ENCODE peak calls at places on chromosome 4, in nine cellular contexts. Y is HS-5, U is BJ, B is AG10803, I is sciatic nerve, M is progenitor cell of endocrine pancreas, L is omental fat pad, W is GM04504, T is Peyer's patch. O is an unnamed sample.

GRCh38 chr4:109977854-109978501 is 65.3 kb downstream of the EGF start:
- DNase-seq in W (no peak), M (no peak), B (peak; percentile 58), U (no peak), T (no peak), I (no peak), L (no peak), Y (peak; percentile 26), O (no peak)

GRCh38 chr4:25088342-25088952 is 57.7 kb upstream of the LGI2 start:
- DNase-seq in B (peak; percentile 18), T (no peak), I (no peak), U (no peak), Y (no peak), L (no peak), W (no peak), M (no peak), O (no peak)

GRCh38 chr4:147581601-147582350 is 35.4 kb upstream of the TMEM184C start:
- DNase-seq in T (no peak), I (no peak), U (peak; percentile 51), B (peak; percentile 82), L (no peak), M (no peak), Y (no peak), W (no peak), O (no peak)

GRCh38 chr4:188778880-188779279 is 639.6 kb downstream of the TRIML1 start:
- DNase-seq in M (no peak), W (no peak), B (peak; percentile 37), I (no peak), L (no peak), U (no peak), T (no peak), Y (peak; percentile 33), O (no peak)

GRCh38 chr4:56857601-56858301 is 36.2 kb upstream of the SPINK2 start:
- DNase-seq in T (no peak), B (peak; percentile 65), U (no peak), W (no peak), I (no peak), Y (no peak), L (no peak), M (no peak), O (no peak)

GRCh38 chr4:95232358-95233156 is 316.2 kb downstream of the UNC5C start:
- DNase-seq in Y (no peak), B (no peak), M (no peak), T (no peak), L (no peak), I (no peak), W (no peak), U (no peak), O (no peak)

GRCh38 chr4:19832388-19832787 is 419.3 kb upstream of the SLIT2 start:
- DNase-seq in M (no peak), L (no peak), Y (peak; percentile 0), B (peak; percentile 11), U (no peak), I (no peak), W (no peak), T (no peak), O (no peak)

GRCh38 chr4:185782523-185782922 is 29.5 kb downstream of the SORBS2 start:
- DNase-seq in T (no peak), M (no peak), W (no peak), I (no peak), L (no peak), B (no peak), U (no peak), Y (no peak), O (no peak)

GRCh38 chr4:2416564-2417195 is 1.8 kb downstream of the ZFYVE28 start:
- DNase-seq in Y (no peak), U (no peak), I (no peak), B (peak; percentile 29), T (peak; percentile 73), W (no peak), L (no peak), M (no peak), O (peak; percentile 73)

GRCh38 chr4:3809028-3809427 is 42.8 kb downstream of the ADRA2C start:
- DNase-seq in W (no peak), L (no peak), Y (no peak), B (no peak), M (no peak), T (no peak), I (no peak), U (no peak), O (no peak)

GRCh38 chr4:2929469-2929868 is 33.7 kb downstream of the NOP14 start:
- DNase-seq in L (no peak), Y (no peak), T (peak; percentile 37), I (peak; percentile 53), W (no peak), M (no peak), B (no peak), U (no peak), O (peak; percentile 52)

GRCh38 chr4:164613761-164614277 is 140.1 kb upstream of the SMIM31 start:
- DNase-seq in M (no peak), W (no peak), B (no peak), L (no peak), T (no peak), I (no peak), Y (no peak), U (no peak), O (no peak)

GRCh38 chr4:172962564-172963353 is 205.9 kb upstream of the GALNT7 start:
- DNase-seq in U (peak; percentile 93), I (no peak), Y (no peak), M (no peak), L (no peak), B (peak; percentile 46), T (no peak), W (peak; percentile 35), O (peak; percentile 48)

GRCh38 chr4:24511371-24512063 is 72.8 kb downstream of the DHX15 start:
- DNase-seq in T (no peak), M (no peak), U (no peak), Y (no peak), I (no peak), B (peak; percentile 36), L (no peak), W (no peak), O (no peak)

GRCh38 chr4:123826896-123827295 is 430.3 kb downstream of the SPRY1 start:
- DNase-seq in I (no peak), L (no peak), T (no peak), U (no peak), M (no peak), Y (no peak), B (peak; percentile 61), W (no peak), O (no peak)

GRCh38 chr4:20954541-20954940 is 254.3 kb downstream of the PACRGL start:
- DNase-seq in M (no peak), U (no peak), L (no peak), B (no peak), W (no peak), T (no peak), Y (peak; percentile 16), I (no peak), O (no peak)

GRCh38 chr4:2792711-2793577 is at the start of gene SH3BP2:
- DNase-seq in L (peak; percentile 52), B (peak; percentile 66), M (peak; percentile 54), W (no peak), Y (peak; percentile 15), I (peak; percentile 91), T (peak; percentile 91), U (no peak), O (peak; percentile 91)

GRCh38 chr4:21986312-21986711 is 37.7 kb upstream of the KCNIP4 start:
- DNase-seq in M (no peak), T (no peak), U (no peak), W (no peak), L (no peak), Y (no peak), I (no peak), B (no peak), O (no peak)

GRCh38 chr4:26765515-26765914 is 95.1 kb upstream of the STIM2 start:
- DNase-seq in W (no peak), I (no peak), Y (no peak), T (no peak), U (no peak), L (no peak), B (no peak), M (no peak), O (no peak)

GRCh38 chr4:85445058-85445639 is 29.8 kb upstream of the ARHGAP24 start:
- DNase-seq in M (no peak), T (no peak), L (no peak), W (peak; percentile 3), Y (no peak), I (no peak), U (no peak), B (peak; percentile 85), O (no peak)

GRCh38 chr4:23923840-23924239 is 34.0 kb upstream of the PPARGC1A start:
- DNase-seq in Y (no peak), L (no peak), U (no peak), B (no peak), I (no peak), T (no peak), W (no peak), M (no peak), O (no peak)

GRCh38 chr4:150133605-150134004 is 55.4 kb downstream of the DCLK2 start:
- DNase-seq in I (no peak), L (no peak), B (no peak), Y (no peak), T (no peak), M (no peak), W (no peak), U (no peak), O (no peak)

GRCh38 chr4:119299221-119300071 is 22.5 kb downstream of the FABP2 start:
- DNase-seq in U (no peak), T (no peak), B (peak; percentile 22), I (no peak), L (no peak), M (no peak), W (no peak), Y (no peak), O (no peak)

GRCh38 chr4:8871417-8872401 is at the start of gene HMX1:
- DNase-seq in L (no peak), T (no peak), Y (no peak), M (peak; percentile 50), U (no peak), I (no peak), W (no peak), B (no peak), O (no peak)

GRCh38 chr4:175639346-175639745 is 172.7 kb downstream of the GPM6A start:
- DNase-seq in U (no peak), W (no peak), L (no peak), Y (no peak), M (no peak), B (no peak), T (no peak), I (no peak), O (no peak)

GRCh38 chr4:38948551-38948950 is 80.9 kb downstream of the FAM114A1 start:
- DNase-seq in Y (peak; percentile 70), U (peak; percentile 86), I (no peak), M (no peak), B (peak; percentile 96), L (no peak), W (peak; percentile 86), T (no peak), O (no peak)

GRCh38 chr4:100190643-100191600 is 654 bp upstream of the DDIT4L start:
- DNase-seq in T (no peak), W (peak; percentile 23), M (no peak), Y (no peak), B (peak; percentile 43), U (no peak), L (no peak), I (no peak), O (no peak)

GRCh38 chr4:170589597-170590191 is 499.9 kb upstream of the AADAT start:
- DNase-seq in W (no peak), T (no peak), Y (no peak), I (no peak), M (no peak), U (no peak), L (no peak), B (peak; percentile 1), O (no peak)

GRCh38 chr4:152065545-152065944 is 304.7 kb upstream of the GATB start:
- DNase-seq in B (no peak), U (no peak), L (no peak), I (no peak), T (no peak), W (no peak), M (no peak), Y (no peak), O (no peak)

GRCh38 chr4:82509029-82509428 is 52.8 kb downstream of the TMEM150C start:
- DNase-seq in I (no peak), M (no peak), U (no peak), T (no peak), W (no peak), Y (no peak), L (no peak), B (no peak), O (no peak)

GRCh38 chr4:85842540-85842939 is 367.6 kb downstream of the ARHGAP24 start:
- DNase-seq in B (peak; percentile 57), T (no peak), W (no peak), Y (no peak), M (no peak), I (no peak), L (no peak), U (no peak), O (no peak)

O was measured in mucosa of descending colon.